ENCODE peak calls at places on chromosomes 3 and 15, in four cellular contexts. One of them, this sample, is unnamed.

GRCh38 chr15:76335129-76335850 is 1.3 kb upstream of the ISL2 start:
- DNase-seq in PC-3: no peak
- DNase-seq in AG10803: no peak
- DNase-seq in Panc1: no peak
- DNase-seq in this sample: no peak

GRCh38 chr15:43930556-43930955 is 103.8 kb downstream of the WDR76 start:
- DNase-seq in Panc1: no peak
- DNase-seq in PC-3: no peak
- DNase-seq in AG10803: no peak
- DNase-seq in this sample: no peak

GRCh38 chr3:61666615-61667320 is 105.4 kb downstream of the PTPRG start:
- DNase-seq in Panc1: no peak
- DNase-seq in AG10803: no peak
- DNase-seq in PC-3: no peak
- DNase-seq in this sample: no peak

GRCh38 chr3:124770341-124771082 is 40.3 kb downstream of the UMPS start:
- DNase-seq in AG10803: no peak
- DNase-seq in Panc1: no peak
- DNase-seq in PC-3: no peak
- DNase-seq in this sample: no peak

GRCh38 chr15:26157081-26157480 is 294.0 kb upstream of the ATP10A start:
- DNase-seq in AG10803: no peak
- DNase-seq in PC-3: no peak
- DNase-seq in Panc1: no peak
- DNase-seq in this sample: no peak

GRCh38 chr3:66472313-66473134 is 28.3 kb downstream of the LRIG1 start:
- DNase-seq in AG10803: peak; percentile 64
- DNase-seq in Panc1: no peak
- DNase-seq in PC-3: peak; percentile 69
- DNase-seq in this sample: no peak

GRCh38 chr15:60672400-60672799 is 193.5 kb upstream of the ICE2 start:
- DNase-seq in PC-3: no peak
- DNase-seq in Panc1: no peak
- DNase-seq in AG10803: no peak
- DNase-seq in this sample: no peak

GRCh38 chr15:74258456-74259323 is 22.6 kb downstream of the CCDC33 start:
- DNase-seq in AG10803: no peak
- DNase-seq in PC-3: no peak
- DNase-seq in Panc1: no peak
- DNase-seq in this sample: no peak

GRCh38 chr3:131883086-131883485 is 151.7 kb downstream of the CPNE4 start:
- DNase-seq in Panc1: no peak
- DNase-seq in PC-3: peak; percentile 44
- DNase-seq in AG10803: no peak
- DNase-seq in this sample: no peak

GRCh38 chr3:56536735-56537134 is 20.2 kb upstream of the CCDC66 start:
- DNase-seq in PC-3: no peak
- DNase-seq in Panc1: no peak
- DNase-seq in AG10803: no peak
- DNase-seq in this sample: no peak

GRCh38 chr15:91853968-91854943 is 748 bp downstream of the SLCO3A1 start:
- DNase-seq in AG10803: peak; percentile 17
- DNase-seq in Panc1: no peak
- DNase-seq in PC-3: no peak
- DNase-seq in this sample: no peak

GRCh38 chr3:24129549-24129948 is 184.5 kb downstream of the NR1D2 start:
- DNase-seq in PC-3: no peak
- DNase-seq in AG10803: no peak
- DNase-seq in Panc1: no peak
- DNase-seq in this sample: no peak

GRCh38 chr3:8712045-8712870 is 21.3 kb upstream of the CAV3 start:
- DNase-seq in Panc1: no peak
- DNase-seq in AG10803: peak; percentile 90
- DNase-seq in PC-3: peak; percentile 57
- DNase-seq in this sample: no peak

GRCh38 chr3:131158434-131158833 is 131.8 kb downstream of the NEK11 start:
- DNase-seq in PC-3: no peak
- DNase-seq in AG10803: no peak
- DNase-seq in Panc1: no peak
- DNase-seq in this sample: no peak

GRCh38 chr3:7630925-7631324 is 770.0 kb downstream of the GRM7 start:
- DNase-seq in PC-3: no peak
- DNase-seq in AG10803: no peak
- DNase-seq in Panc1: no peak
- DNase-seq in this sample: no peak

GRCh38 chr3:33716227-33716626 is 1.8 kb downstream of the CLASP2 start:
- DNase-seq in PC-3: peak; percentile 28
- DNase-seq in AG10803: no peak
- DNase-seq in Panc1: no peak
- DNase-seq in this sample: no peak

GRCh38 chr3:190381356-190381940 is 6.5 kb upstream of the CLDN16 start:
- DNase-seq in Panc1: no peak
- DNase-seq in AG10803: peak; percentile 23
- DNase-seq in PC-3: peak; percentile 18
- DNase-seq in this sample: no peak

GRCh38 chr3:71581451-71581980 is 2.0 kb downstream of the FOXP1 start:
- DNase-seq in AG10803: peak; percentile 36
- DNase-seq in PC-3: peak; percentile 37
- DNase-seq in Panc1: no peak
- DNase-seq in this sample: no peak

GRCh38 chr3:179069762-179070390 is 1.7 kb downstream of the ZMAT3 start:
- DNase-seq in AG10803: peak; percentile 68
- DNase-seq in PC-3: no peak
- DNase-seq in Panc1: no peak
- DNase-seq in this sample: no peak

GRCh38 chr15:89139613-89140499 is 51.6 kb downstream of the ABHD2 start:
- DNase-seq in Panc1: no peak
- DNase-seq in AG10803: peak; percentile 45
- DNase-seq in PC-3: no peak
- DNase-seq in this sample: no peak

GRCh38 chr3:147361671-147362420 is 44.5 kb downstream of the ZIC4 start:
- DNase-seq in PC-3: peak; percentile 60
- DNase-seq in AG10803: no peak
- DNase-seq in Panc1: peak; percentile 5
- DNase-seq in this sample: peak; percentile 61

GRCh38 chr3:183548262-183548769 is 7.2 kb downstream of the KLHL6 start:
- DNase-seq in Panc1: no peak
- DNase-seq in PC-3: peak; percentile 48
- DNase-seq in AG10803: peak; percentile 57
- DNase-seq in this sample: no peak

GRCh38 chr3:15728766-15729165 is 69.0 kb downstream of the ANKRD28 start:
- DNase-seq in Panc1: no peak
- DNase-seq in AG10803: peak; percentile 29
- DNase-seq in PC-3: no peak
- DNase-seq in this sample: no peak

GRCh38 chr3:44803298-44803697 is 41.7 kb downstream of the KIF15 start:
- DNase-seq in Panc1: no peak
- DNase-seq in PC-3: no peak
- DNase-seq in AG10803: no peak
- DNase-seq in this sample: no peak

GRCh38 chr15:82916161-82916952 is 36.2 kb downstream of the HOMER2 start:
- DNase-seq in Panc1: no peak
- DNase-seq in PC-3: no peak
- DNase-seq in AG10803: no peak
- DNase-seq in this sample: no peak
- H3K4me3 ChIP-seq in Panc1: no peak overlapping the region
- H3K4me3 ChIP-seq in PC-3: no peak overlapping the region
- H3K4me3 ChIP-seq in AG10803: no peak overlapping the region
- H3K4me3 ChIP-seq in this sample: no peak overlapping the region

GRCh38 chr15:92932946-92933649 is 33.0 kb downstream of the CHD2 start:
- DNase-seq in Panc1: no peak
- DNase-seq in PC-3: no peak
- DNase-seq in AG10803: no peak
- DNase-seq in this sample: no peak
- H3K4me3 ChIP-seq in Panc1: no peak overlapping the region
- H3K4me3 ChIP-seq in PC-3: no peak overlapping the region
- H3K4me3 ChIP-seq in AG10803: no peak overlapping the region
- H3K4me3 ChIP-seq in this sample: no peak overlapping the region

DNA sequence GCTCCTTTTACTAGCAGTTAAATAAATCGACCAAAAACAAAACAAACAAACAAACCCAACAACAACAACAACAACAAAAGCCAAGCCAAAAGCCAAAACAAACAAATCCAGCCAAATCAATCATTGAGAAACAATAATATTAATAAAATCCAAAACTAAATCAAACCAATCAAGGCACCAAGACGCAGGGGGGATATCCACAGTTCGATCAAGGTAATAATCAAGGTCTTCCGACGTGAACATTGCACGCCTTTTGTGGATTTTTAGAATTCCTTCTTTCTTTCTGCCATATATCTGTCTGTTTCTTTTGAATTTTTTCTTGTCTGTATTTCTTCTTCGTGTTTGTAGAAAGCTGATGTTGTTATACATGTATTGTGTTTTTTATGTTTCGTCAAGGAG is 860 bp downstream of the ARPP21 start:
- DNase-seq in Panc1: no peak
- DNase-seq in PC-3: no peak
- DNase-seq in AG10803: no peak
- DNase-seq in this sample: no peak
- H3K4me3 ChIP-seq in Panc1: no peak overlapping the region
- H3K4me3 ChIP-seq in PC-3: peak overlapping the region; percentile 65
- H3K4me3 ChIP-seq in AG10803: no peak overlapping the region
- H3K4me3 ChIP-seq in this sample: peak overlapping the region; percentile 89

DNA sequence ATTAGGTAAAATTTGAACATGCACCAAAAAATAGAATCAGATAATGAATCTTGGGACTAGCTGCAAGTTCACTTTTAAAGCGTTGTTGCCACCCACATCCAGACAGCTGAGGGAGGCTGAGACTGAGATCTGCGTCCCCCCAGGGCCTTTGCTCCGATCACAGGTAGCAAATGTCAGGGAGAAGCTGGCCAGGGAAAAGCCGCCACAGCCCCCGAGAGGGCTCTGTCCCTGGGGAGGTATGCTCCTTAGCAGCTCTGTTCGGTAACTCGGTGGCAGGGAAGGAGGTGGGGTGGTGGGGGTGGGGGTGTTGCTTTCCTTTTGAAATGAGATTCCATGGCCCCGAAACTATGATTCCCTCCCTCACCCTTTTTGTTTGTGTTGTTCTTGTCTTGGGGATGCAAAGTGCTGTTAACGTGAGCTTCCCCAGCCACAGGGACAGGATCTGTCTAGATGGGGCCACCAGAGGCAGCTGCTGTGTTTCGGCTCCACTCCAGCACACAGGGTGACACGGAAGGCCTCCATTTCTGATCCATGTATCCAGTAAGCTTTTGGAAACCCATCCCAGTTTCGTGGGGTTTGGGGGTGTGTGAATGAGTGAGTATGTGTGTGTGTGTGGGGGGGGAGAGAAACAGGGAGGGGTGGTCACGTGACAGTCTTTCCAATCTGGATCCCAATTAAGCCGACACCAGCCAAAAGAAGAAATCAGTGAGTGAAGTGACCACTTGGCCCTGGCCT is 1.1 kb upstream of the MINAR1 start:
- DNase-seq in AG10803: peak; percentile 3
- DNase-seq in Panc1: no peak
- DNase-seq in PC-3: no peak
- DNase-seq in this sample: no peak
- H3K4me3 ChIP-seq in AG10803: peak overlapping the region; percentile 62
- H3K4me3 ChIP-seq in Panc1: peak overlapping the region; percentile 44
- H3K4me3 ChIP-seq in PC-3: peak overlapping the region; percentile 58
- H3K4me3 ChIP-seq in this sample: no peak overlapping the region

DNA sequence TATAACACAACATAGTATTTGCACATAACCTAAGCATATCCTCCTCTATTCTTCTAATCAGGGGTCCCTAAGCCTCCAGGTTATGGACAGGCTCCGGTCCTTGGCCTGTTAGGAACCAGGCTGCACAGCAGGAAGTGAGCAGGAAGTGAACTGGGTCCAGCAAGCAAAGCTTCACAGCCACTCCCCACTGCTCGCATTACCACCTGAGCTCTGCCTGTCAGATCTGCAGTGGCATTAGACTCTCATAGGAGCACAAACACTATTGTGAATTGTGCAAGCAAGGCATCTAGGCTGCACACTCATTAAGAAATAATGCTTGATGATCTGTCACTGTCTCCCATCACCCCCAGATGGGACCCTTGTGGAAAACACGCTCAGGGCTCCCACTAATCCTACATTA is 9.8 kb downstream of the MSL2 start:
- DNase-seq in Panc1: no peak
- DNase-seq in AG10803: no peak
- DNase-seq in PC-3: peak; percentile 43
- DNase-seq in this sample: no peak
- H3K4me3 ChIP-seq in Panc1: no peak overlapping the region
- H3K4me3 ChIP-seq in AG10803: no peak overlapping the region
- H3K4me3 ChIP-seq in PC-3: no peak overlapping the region
- H3K4me3 ChIP-seq in this sample: no peak overlapping the region

GRCh38 chr3:12409625-12410596 is 74.4 kb upstream of the TSEN2 start:
- DNase-seq in PC-3: no peak
- DNase-seq in AG10803: no peak
- DNase-seq in Panc1: no peak
- DNase-seq in this sample: no peak

GRCh38 chr3:12416731-12417130 is 67.5 kb upstream of the TSEN2 start:
- DNase-seq in PC-3: no peak
- DNase-seq in Panc1: no peak
- DNase-seq in AG10803: no peak
- DNase-seq in this sample: no peak

GRCh38 chr3:12413721-12414255 is 70.5 kb upstream of the TSEN2 start:
- DNase-seq in Panc1: no peak
- DNase-seq in PC-3: no peak
- DNase-seq in AG10803: no peak
- DNase-seq in this sample: no peak

GRCh38 chr3:12420393-12420792 is 63.9 kb upstream of the TSEN2 start:
- DNase-seq in Panc1: no peak
- DNase-seq in PC-3: no peak
- DNase-seq in AG10803: no peak
- DNase-seq in this sample: no peak

DNA sequence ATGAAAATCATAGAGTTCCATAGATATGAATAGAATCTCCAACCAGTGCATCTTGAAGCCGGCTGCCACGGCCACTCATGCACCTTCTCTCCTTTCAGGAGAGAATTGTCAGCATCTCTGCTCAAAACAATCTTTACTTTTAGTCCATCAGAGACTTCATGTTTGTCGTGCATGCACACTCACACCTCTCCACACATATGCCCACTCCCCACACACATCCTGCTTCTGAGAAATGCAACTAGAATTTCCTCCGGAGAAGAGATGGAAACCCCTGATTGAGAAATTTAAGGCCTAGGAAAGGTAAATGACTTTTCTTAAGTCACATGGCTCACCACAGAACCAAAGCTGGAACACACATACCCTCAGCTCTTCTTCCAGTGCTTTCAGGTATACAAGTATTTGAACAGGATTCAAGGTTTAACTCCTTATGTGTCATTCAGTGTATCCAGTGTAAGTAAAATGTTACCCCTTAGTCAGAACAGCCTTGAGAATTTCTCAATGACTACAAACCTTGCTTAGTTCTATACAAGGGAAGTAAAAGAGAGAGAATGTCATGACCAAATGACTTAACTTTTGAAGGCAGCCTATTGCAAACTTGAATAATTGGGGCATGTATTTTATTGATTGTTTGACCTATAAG is 69.1 kb upstream of the TSEN2 start:
- DNase-seq in Panc1: no peak
- DNase-seq in AG10803: no peak
- DNase-seq in PC-3: no peak
- DNase-seq in this sample: no peak
- H3K4me3 ChIP-seq in Panc1: no peak overlapping the region
- H3K4me3 ChIP-seq in AG10803: no peak overlapping the region
- H3K4me3 ChIP-seq in PC-3: no peak overlapping the region
- H3K4me3 ChIP-seq in this sample: no peak overlapping the region

GRCh38 chr3:197508924-197509775 is 46.6 kb downstream of the BDH1 start:
- DNase-seq in PC-3: no peak
- DNase-seq in Panc1: no peak
- DNase-seq in AG10803: no peak
- DNase-seq in this sample: no peak
- H3K4me3 ChIP-seq in PC-3: peak overlapping the region; percentile 67
- H3K4me3 ChIP-seq in Panc1: peak overlapping the region; percentile 45
- H3K4me3 ChIP-seq in AG10803: peak overlapping the region; percentile 62
- H3K4me3 ChIP-seq in this sample: no peak overlapping the region